ENCODE peak calls at places on chromosome 1, in ten cellular contexts. J is CD8-positive, alpha-beta T cell; I is NCI-H1105; U is HCT116; R is RPMI8226; L is dermis blood vessel endothelial cell; G is HS-5; C is GM03348; N is adipocyte; M is GM12891. X is an unnamed sample.

GRCh38 chr1:199490804-199491527 is 536.5 kb upstream of the NR5A2 start:
- DNase-seq in J (no peak), I (peak), U (peak), R (no peak), L (no peak), G (peak), C (peak), N (peak), M (no peak), X (peak)

GRCh38 chr1:23999156-23999671 is 19.1 kb upstream of the SRSF10 start:
- DNase-seq in J (no peak), I (no peak), U (no peak), R (no peak), L (no peak), G (no peak), C (no peak), N (no peak), M (no peak), X (no peak)

GRCh38 chr1:41713557-41714327 is 205.0 kb downstream of the HIVEP3 start:
- DNase-seq in J (no peak), I (no peak), U (no peak), R (no peak), L (peak), G (peak), C (peak), N (peak), M (no peak), X (no peak)

GRCh38 chr1:216815239-216815955 is 92.2 kb upstream of the ESRRG start:
- DNase-seq in J (no peak), I (peak), U (no peak), R (no peak), L (no peak), G (no peak), C (no peak), N (peak), M (no peak), X (no peak)

GRCh38 chr1:176440176-176440575 is 22.8 kb upstream of the PAPPA2 start:
- DNase-seq in J (no peak), I (no peak), U (no peak), R (no peak), L (no peak), G (no peak), C (no peak), N (no peak), M (no peak), X (no peak)

GRCh38 chr1:234253732-234254131 is 119.5 kb upstream of the COA6 start:
- DNase-seq in J (no peak), I (no peak), U (no peak), R (no peak), L (no peak), G (no peak), C (no peak), N (no peak), M (no peak), X (no peak)

GRCh38 chr1:114314098-114314497 is 160.4 kb upstream of the SYT6 start:
- DNase-seq in J (no peak), I (no peak), U (no peak), R (no peak), L (no peak), G (no peak), C (peak), N (peak), M (no peak), X (no peak)

GRCh38 chr1:247453256-247453655 is 4.6 kb downstream of the OR2B11 start:
- DNase-seq in J (no peak), I (no peak), U (no peak), R (no peak), L (no peak), G (no peak), C (no peak), N (no peak), M (no peak), X (no peak)

X was measured in HAP-1.